ENCODE peak calls at places on chromosomes 4 and X, in ten cellular contexts. B is foreskin fibroblast; O is GM06990; D is NCI-H146; J is spleen; Z is ureter; E is HT1080; Y is non-pigmented ciliary epithelial cell; S is stimulated activated CD8-positive, alpha-beta memory T cell treated with anti-CD3 and anti-CD28 coated beads, Interleukin-4, amount 100 ng/mL, for 1 hour; Q is HEK293T. R is an unnamed sample.

GRCh38 chrX:54157561-54157960 is 25.5 kb downstream of the FAM120C start:
- DNase-seq in B (no peak), O (no peak), D (no peak), J (no peak), Z (no peak), E (no peak), Y (no peak), S (no peak), Q (no peak), R (no peak)

GRCh38 chr4:924107-925096 is 7.7 kb downstream of the GAK start:
- DNase-seq in B (peak), O (peak), D (no peak), J (peak), Z (no peak), E (peak), Y (no peak), S (no peak), Q (no peak), R (no peak)

GRCh38 chrX:66200050-66200664 is 36.1 kb downstream of the HEPH start:
- DNase-seq in B (no peak), O (no peak), D (no peak), J (no peak), Z (no peak), E (no peak), Y (no peak), S (no peak), Q (no peak), R (no peak)

GRCh38 chr4:100168521-100168920 is 21.7 kb downstream of the DDIT4L start:
- DNase-seq in B (peak), O (no peak), D (no peak), J (no peak), Z (no peak), E (no peak), Y (no peak), S (no peak), Q (no peak), R (no peak)

GRCh38 chr4:85952518-85952917 is 407.3 kb downstream of the MAPK10 start:
- DNase-seq in B (peak), O (no peak), D (no peak), J (no peak), Z (no peak), E (peak), Y (no peak), S (no peak), Q (no peak), R (no peak)

GRCh38 chr4:896630-897029 is 35.5 kb downstream of the GAK start:
- DNase-seq in B (no peak), O (no peak), D (no peak), J (no peak), Z (no peak), E (no peak), Y (no peak), S (no peak), Q (no peak), R (no peak)

GRCh38 chr4:66633472-66633871 is 911.8 kb downstream of the CENPC start:
- DNase-seq in B (no peak), O (no peak), D (no peak), J (no peak), Z (no peak), E (no peak), Y (no peak), S (no peak), Q (no peak), R (no peak)

GRCh38 chr4:78155616-78156105 is 98.5 kb downstream of the FRAS1 start:
- DNase-seq in B (peak), O (no peak), D (peak), J (no peak), Z (no peak), E (peak), Y (peak), S (no peak), Q (no peak), R (no peak)

GRCh38 chrX:142663330-142664095 is 362.2 kb upstream of the SPANXN4 start:
- DNase-seq in B (no peak), O (no peak), D (no peak), J (no peak), Z (no peak), E (no peak), Y (no peak), S (no peak), Q (no peak), R (no peak)

GRCh38 chrX:51891821-51892551 is 1.4 kb upstream of the MAGED1 start:
- DNase-seq in B (peak), O (no peak), D (no peak), J (no peak), Z (no peak), E (no peak), Y (no peak), S (no peak), Q (no peak), R (no peak)

GRCh38 chrX:103101280-103102042 is 8.5 kb upstream of the NXF3 start:
- DNase-seq in B (no peak), O (no peak), D (no peak), J (no peak), Z (no peak), E (no peak), Y (no peak), S (no peak), Q (no peak), R (no peak)

GRCh38 chr4:528296-528695 is 29.3 kb downstream of the PIGG start:
- DNase-seq in B (no peak), O (no peak), D (no peak), J (peak), Z (no peak), E (no peak), Y (no peak), S (no peak), Q (no peak), R (no peak)

GRCh38 chr4:155106629-155107028 is 101.8 kb upstream of the NPY2R start:
- DNase-seq in B (no peak), O (no peak), D (no peak), J (no peak), Z (no peak), E (no peak), Y (no peak), S (no peak), Q (no peak), R (no peak)

GRCh38 chr4:117898496-117898895 is 135.8 kb upstream of the NDST3 start:
- DNase-seq in B (no peak), O (no peak), D (no peak), J (no peak), Z (no peak), E (peak), Y (no peak), S (no peak), Q (no peak), R (no peak)

GRCh38 chr4:177001271-177002175 is 208.8 kb upstream of the VEGFC start:
- DNase-seq in B (peak), O (no peak), D (no peak), J (no peak), Z (no peak), E (peak), Y (no peak), S (no peak), Q (no peak), R (no peak)

GRCh38 chr4:40335508-40335860 is 351 bp downstream of the CHRNA9 start:
- DNase-seq in B (peak), O (no peak), D (no peak), J (no peak), Z (no peak), E (peak), Y (no peak), S (no peak), Q (no peak), R (no peak)

GRCh38 chr4:7699040-7699439 is 240.6 kb downstream of the AFAP1 start:
- DNase-seq in B (peak), O (no peak), D (no peak), J (no peak), Z (no peak), E (peak), Y (peak), S (no peak), Q (no peak), R (no peak)

GRCh38 chr4:102610476-102610875 is 109.3 kb downstream of the NFKB1 start:
- DNase-seq in B (no peak), O (no peak), D (no peak), J (no peak), Z (no peak), E (no peak), Y (no peak), S (no peak), Q (no peak), R (no peak)

GRCh38 chr4:170049793-170050192 is 23.6 kb upstream of the MFAP3L start:
- DNase-seq in B (no peak), O (no peak), D (no peak), J (no peak), Z (no peak), E (no peak), Y (no peak), S (no peak), Q (no peak), R (no peak)

GRCh38 chr4:120066182-120066524 is 495 bp downstream of the MAD2L1 start:
- DNase-seq in B (no peak), O (no peak), D (no peak), J (no peak), Z (no peak), E (no peak), Y (no peak), S (peak), Q (peak), R (no peak)

GRCh38 chr4:121191351-121191750 is 27.2 kb upstream of the TNIP3 start:
- DNase-seq in B (no peak), O (no peak), D (no peak), J (no peak), Z (no peak), E (no peak), Y (no peak), S (no peak), Q (no peak), R (no peak)

GRCh38 chr4:107318078-107318477 is 282.0 kb upstream of the DKK2 start:
- DNase-seq in B (peak), O (no peak), D (no peak), J (no peak), Z (no peak), E (no peak), Y (no peak), S (no peak), Q (no peak), R (no peak)

GRCh38 chr4:145345401-145345800 is 136.3 kb upstream of the SMAD1 start:
- DNase-seq in B (peak), O (no peak), D (no peak), J (no peak), Z (no peak), E (no peak), Y (peak), S (no peak), Q (no peak), R (no peak)

GRCh38 chr4:44447563-44448504 is 775 bp downstream of the KCTD8 start:
- DNase-seq in B (peak), O (peak), D (peak), J (peak), Z (peak), E (no peak), Y (no peak), S (no peak), Q (peak), R (peak)

GRCh38 chrX:22134681-22135080 is 102.6 kb downstream of the PHEX start:
- DNase-seq in B (peak), O (no peak), D (peak), J (no peak), Z (no peak), E (peak), Y (no peak), S (no peak), Q (no peak), R (no peak)

GRCh38 chrX:155997436-155997835 is at the start of gene IL9R:
- DNase-seq in B (no peak), O (peak), D (no peak), J (no peak), Z (no peak), E (no peak), Y (no peak), S (peak), Q (no peak), R (no peak)

GRCh38 chr4:154132406-154132805 is 343.5 kb upstream of the SFRP2 start:
- DNase-seq in B (no peak), O (no peak), D (no peak), J (no peak), Z (no peak), E (peak), Y (peak), S (no peak), Q (no peak), R (no peak)

GRCh38 chrX:138775501-138775900 is 64.0 kb upstream of the FGF13 start:
- DNase-seq in B (peak), O (no peak), D (no peak), J (no peak), Z (no peak), E (peak), Y (no peak), S (no peak), Q (peak), R (no peak)

GRCh38 chr4:113740857-113741379 is 20.6 kb downstream of the CAMK2D start:
- DNase-seq in B (no peak), O (no peak), D (no peak), J (no peak), Z (no peak), E (peak), Y (no peak), S (no peak), Q (no peak), R (no peak)

GRCh38 chrX:151725338-151725614 is 9.3 kb upstream of the CNGA2 start:
- DNase-seq in B (no peak), O (no peak), D (no peak), J (peak), Z (no peak), E (no peak), Y (no peak), S (no peak), Q (no peak), R (no peak)

GRCh38 chr4:99815597-99816011 is 1.0 kb upstream of the DAPP1 start:
- DNase-seq in B (peak), O (no peak), D (no peak), J (no peak), Z (peak), E (peak), Y (no peak), S (no peak), Q (no peak), R (no peak)

GRCh38 chr4:102694791-102695190 is 66.0 kb downstream of the MANBA start:
- DNase-seq in B (no peak), O (no peak), D (no peak), J (no peak), Z (no peak), E (peak), Y (no peak), S (no peak), Q (no peak), R (no peak)

GRCh38 chr4:168257663-168258235 is 60.8 kb downstream of the DDX60 start:
- DNase-seq in B (no peak), O (no peak), D (no peak), J (no peak), Z (no peak), E (no peak), Y (no peak), S (no peak), Q (no peak), R (no peak)

GRCh38 chrX:132415012-132415411 is 73.8 kb downstream of the MBNL3 start:
- DNase-seq in B (no peak), O (no peak), D (no peak), J (no peak), Z (no peak), E (no peak), Y (no peak), S (no peak), Q (no peak), R (no peak)

GRCh38 chr4:174686826-174687225 is 142.2 kb downstream of the GLRA3 start:
- DNase-seq in B (no peak), O (no peak), D (no peak), J (no peak), Z (no peak), E (no peak), Y (no peak), S (no peak), Q (no peak), R (no peak)

GRCh38 chr4:47839259-47839658 is 1.4 kb upstream of the CORIN start:
- DNase-seq in B (peak), O (peak), D (no peak), J (no peak), Z (no peak), E (no peak), Y (no peak), S (no peak), Q (peak), R (no peak)